ENCODE peak calls at places on chromosome 17, in nine cellular contexts. P is tibial artery, O is astrocyte of the spinal cord, X is NCI-H510A, E is HTR-8/SVneo, D is NCI-H2081, S is amygdala, T is DMS 273 treated with DMSO at 0.1 percent for 48 hours, K is GM23248. W is an unnamed sample.

GRCh38 chr17:83173180-83173996 is 94.0 kb downstream of the METRNL start:
- DNase-seq in D (no peak), K (no peak), X (no peak), E (no peak), P (no peak), T (no peak), S (no peak), O (no peak), W (no peak)

GRCh38 chr17:78993241-78993956 is 13.7 kb upstream of the LGALS3BP start:
- DNase-seq in T (no peak), P (peak; percentile 71), O (peak; percentile 47), E (peak; percentile 54), K (peak; percentile 60), S (no peak), X (no peak), D (peak; percentile 34), W (no peak)

GRCh38 chr17:9645858-9646555 is 690 bp downstream of the USP43 start:
- DNase-seq in T (no peak), K (peak; percentile 20), D (peak; percentile 17), E (no peak), S (no peak), O (peak; percentile 36), P (no peak), X (peak; percentile 66), W (no peak)

GRCh38 chr17:68600123-68600880 is 865 bp downstream of the FAM20A start:
- DNase-seq in S (no peak), K (peak; percentile 59), X (peak; percentile 6), O (no peak), P (no peak), T (no peak), E (no peak), D (no peak), W (no peak)

GRCh38 chr17:19546289-19547065 is 12.8 kb downstream of the SLC47A1 start:
- DNase-seq in T (no peak), S (no peak), X (no peak), K (peak; percentile 10), D (no peak), E (no peak), P (peak; percentile 77), O (no peak), W (peak; percentile 60)

GRCh38 chr17:21814776-21815175 is 122.5 kb downstream of the KCNJ18 start:
- DNase-seq in E (peak; percentile 2), X (no peak), D (no peak), S (no peak), O (no peak), K (no peak), P (no peak), T (no peak), W (no peak)

GRCh38 chr17:51346218-51346982 is 86.1 kb downstream of the UTP18 start:
- DNase-seq in K (no peak), E (no peak), P (no peak), X (no peak), O (no peak), S (peak; percentile 70), D (no peak), T (no peak), W (peak; percentile 91)

GRCh38 chr17:8162997-8163977 is 539 bp upstream of the VAMP2 start:
- DNase-seq in P (peak; percentile 77), X (no peak), E (no peak), K (no peak), D (no peak), T (no peak), S (no peak), O (no peak), W (no peak)

GRCh38 chr17:35891273-35891672 is 11.1 kb upstream of the CCL5 start:
- DNase-seq in S (no peak), P (no peak), O (no peak), E (no peak), X (no peak), D (no peak), K (no peak), T (no peak), W (no peak)

GRCh38 chr17:37461668-37462067 is 28.0 kb upstream of the DUSP14 start:
- DNase-seq in D (no peak), O (no peak), X (no peak), P (no peak), T (no peak), K (peak; percentile 33), S (no peak), E (no peak), W (no peak)

GRCh38 chr17:36942031-36942599 is 4.8 kb downstream of the LHX1 start:
- DNase-seq in D (no peak), O (no peak), P (no peak), K (no peak), X (no peak), T (no peak), E (no peak), S (no peak), W (no peak)

GRCh38 chr17:39916918-39917317 is 1.5 kb downstream of the GSDMB start:
- DNase-seq in P (no peak), E (no peak), T (no peak), K (no peak), D (no peak), X (no peak), O (no peak), S (no peak), W (no peak)

GRCh38 chr17:79036609-79037008 is 12.6 kb downstream of the C1QTNF1 start:
- DNase-seq in K (peak; percentile 93), D (no peak), O (peak; percentile 74), P (peak; percentile 71), S (no peak), T (no peak), X (no peak), E (peak; percentile 88), W (no peak)

GRCh38 chr17:13031718-13032350 is 14.0 kb upstream of the ELAC2 start:
- DNase-seq in E (peak; percentile 45), S (no peak), D (peak; percentile 1), O (peak; percentile 44), P (no peak), K (peak; percentile 77), T (no peak), X (no peak), W (no peak)

GRCh38 chr17:41098476-41098875 is 534 bp upstream of the KRTAP4-8 start:
- DNase-seq in S (no peak), E (no peak), O (peak; percentile 31), P (no peak), T (no peak), D (no peak), K (peak; percentile 76), X (no peak), W (no peak)

GRCh38 chr17:39595294-39595693 is 12.4 kb downstream of the NEUROD2 start:
- DNase-seq in E (no peak), S (no peak), D (no peak), K (no peak), T (no peak), O (no peak), P (no peak), X (no peak), W (no peak)

GRCh38 chr17:34246436-34246835 is 8.6 kb upstream of the CCL2 start:
- DNase-seq in K (no peak), T (no peak), P (no peak), D (no peak), E (no peak), S (no peak), X (no peak), O (no peak), W (peak; percentile 46)

GRCh38 chr17:7029659-7030058 is 6.2 kb upstream of the SLC16A13 start:
- DNase-seq in O (no peak), D (no peak), E (no peak), P (no peak), T (no peak), K (no peak), X (no peak), S (no peak), W (no peak)

GRCh38 chr17:7842950-7843535 is 9.0 kb downstream of the KDM6B start:
- DNase-seq in E (no peak), D (no peak), S (peak; percentile 50), K (peak; percentile 97), T (peak; percentile 15), P (peak; percentile 88), X (no peak), O (no peak), W (peak; percentile 67)

GRCh38 chr17:82205720-82206508 is 6.7 kb downstream of the CCDC57 start:
- DNase-seq in D (peak; percentile 95), T (peak; percentile 61), S (no peak), P (peak; percentile 87), E (peak; percentile 80), X (peak; percentile 58), O (peak; percentile 84), K (peak; percentile 92), W (peak; percentile 71)

GRCh38 chr17:45431531-45432404 is 902 bp downstream of the ARHGAP27 start:
- DNase-seq in K (peak; percentile 74), E (peak; percentile 97), O (no peak), P (no peak), D (peak; percentile 73), T (no peak), X (peak; percentile 92), S (no peak), W (no peak)

GRCh38 chr17:76407509-76407908 is 23.1 kb downstream of the SPHK1 start:
- DNase-seq in K (no peak), P (no peak), O (no peak), T (no peak), E (no peak), X (no peak), D (no peak), S (no peak), W (no peak)

GRCh38 chr17:75774988-75775668 is 9.5 kb upstream of the UNK start:
- DNase-seq in S (no peak), T (no peak), K (no peak), D (no peak), E (no peak), O (peak; percentile 34), X (no peak), P (peak; percentile 62), W (no peak)

GRCh38 chr17:78168906-78169793 is 769 bp downstream of the SYNGR2 start:
- DNase-seq in S (peak; percentile 44), K (peak; percentile 66), X (peak; percentile 65), T (no peak), E (peak; percentile 91), D (peak; percentile 42), P (peak; percentile 87), O (peak; percentile 33), W (peak; percentile 78)

GRCh38 chr17:48056879-48057278 is 8.7 kb downstream of the NFE2L1 start:
- DNase-seq in D (no peak), S (no peak), X (no peak), O (no peak), E (no peak), K (no peak), P (no peak), T (no peak), W (no peak)

GRCh38 chr17:69715656-69716055 is 301.2 kb downstream of the MAP2K6 start:
- DNase-seq in P (no peak), D (no peak), O (no peak), T (no peak), S (no peak), E (no peak), X (no peak), K (no peak), W (no peak)

GRCh38 chr17:56833023-56833811 is 503 bp downstream of the C17orf67 start:
- DNase-seq in O (peak; percentile 43), X (peak; percentile 84), D (peak; percentile 89), P (peak; percentile 73), E (peak; percentile 47), T (no peak), S (no peak), K (peak; percentile 79), W (no peak)

GRCh38 chr17:36072431-36073121 is 8.5 kb downstream of the CCL18 start:
- DNase-seq in E (peak; percentile 56), D (peak; percentile 14), K (peak; percentile 55), T (no peak), S (no peak), X (no peak), P (no peak), O (no peak), W (peak; percentile 16)

GRCh38 chr17:17561408-17562144 is 29.9 kb downstream of the PEMT start:
- DNase-seq in O (no peak), P (peak; percentile 74), E (no peak), X (peak; percentile 94), D (no peak), S (no peak), T (no peak), K (no peak), W (no peak)

GRCh38 chr17:83124871-83125514 is 45.6 kb downstream of the METRNL start:
- DNase-seq in S (no peak), K (no peak), O (no peak), T (no peak), X (no peak), D (no peak), E (no peak), P (peak; percentile 64), W (no peak)

GRCh38 chr17:63358111-63358839 is 87.8 kb downstream of the CYB561 start:
- DNase-seq in S (no peak), E (peak; percentile 53), O (peak; percentile 94), K (peak; percentile 95), P (no peak), D (no peak), X (no peak), T (no peak), W (no peak)

W was measured in globus pallidus.